ENCODE peak calls at places on chromosomes 2 and 18, in six cellular contexts. One of them, this sample, is unnamed.

GRCh38 chr2:128286011-128286721 is 32.5 kb downstream of the HS6ST1 start:
- DNase-seq in GM12878: no peak
- DNase-seq in WTC11: no peak
- DNase-seq in K562: no peak
- DNase-seq in H1: no peak
- DNase-seq in HCT116: no peak
- DNase-seq in this sample: no peak

GRCh38 chr2:157052685-157053224 is 204.8 kb upstream of the GALNT5 start:
- DNase-seq in HCT116: peak
- DNase-seq in H1: no peak
- DNase-seq in K562: no peak
- DNase-seq in WTC11: no peak
- DNase-seq in GM12878: no peak
- DNase-seq in this sample: peak

GRCh38 chr2:136985044-136985443 is 219.7 kb downstream of the THSD7B start:
- DNase-seq in H1: no peak
- DNase-seq in HCT116: no peak
- DNase-seq in K562: no peak
- DNase-seq in GM12878: no peak
- DNase-seq in WTC11: no peak
- DNase-seq in this sample: no peak

GRCh38 chr2:177342736-177343135 is 49.8 kb upstream of the AGPS start:
- DNase-seq in K562: no peak
- DNase-seq in WTC11: no peak
- DNase-seq in GM12878: no peak
- DNase-seq in HCT116: no peak
- DNase-seq in H1: no peak
- DNase-seq in this sample: no peak

GRCh38 chr2:158457826-158458616 is 1.3 kb downstream of the PKP4 start:
- DNase-seq in H1: no peak
- DNase-seq in HCT116: no peak
- DNase-seq in WTC11: peak
- DNase-seq in GM12878: no peak
- DNase-seq in K562: peak
- DNase-seq in this sample: peak

GRCh38 chr2:26049641-26050040 is 15.8 kb downstream of the RAB10 start:
- DNase-seq in WTC11: no peak
- DNase-seq in HCT116: no peak
- DNase-seq in GM12878: no peak
- DNase-seq in H1: no peak
- DNase-seq in K562: no peak
- DNase-seq in this sample: no peak

GRCh38 chr2:110770308-110770695 is 37.9 kb downstream of the ACOXL start:
- DNase-seq in H1: no peak
- DNase-seq in HCT116: no peak
- DNase-seq in WTC11: no peak
- DNase-seq in GM12878: no peak
- DNase-seq in K562: no peak
- DNase-seq in this sample: no peak

GRCh38 chr2:107790837-107791236 is 35.9 kb upstream of the RGPD4 start:
- DNase-seq in HCT116: no peak
- DNase-seq in GM12878: no peak
- DNase-seq in K562: no peak
- DNase-seq in H1: no peak
- DNase-seq in WTC11: no peak
- DNase-seq in this sample: no peak

GRCh38 chr2:241274127-241274526 is 41.3 kb downstream of the HDLBP start:
- DNase-seq in GM12878: no peak
- DNase-seq in WTC11: no peak
- DNase-seq in K562: no peak
- DNase-seq in H1: no peak
- DNase-seq in HCT116: no peak
- DNase-seq in this sample: no peak

GRCh38 chr2:143229952-143230351 is 100.7 kb downstream of the ARHGAP15 start:
- DNase-seq in H1: no peak
- DNase-seq in HCT116: no peak
- DNase-seq in WTC11: peak
- DNase-seq in GM12878: no peak
- DNase-seq in K562: no peak
- DNase-seq in this sample: no peak

GRCh38 chr2:63432373-63432772 is 155.9 kb downstream of the WDPCP start:
- DNase-seq in HCT116: no peak
- DNase-seq in H1: no peak
- DNase-seq in GM12878: no peak
- DNase-seq in WTC11: no peak
- DNase-seq in K562: no peak
- DNase-seq in this sample: no peak

GRCh38 chr2:128789776-128790455 is 471.2 kb upstream of the HS6ST1 start:
- DNase-seq in H1: peak
- DNase-seq in GM12878: no peak
- DNase-seq in WTC11: no peak
- DNase-seq in HCT116: no peak
- DNase-seq in K562: no peak
- DNase-seq in this sample: no peak

GRCh38 chr2:145599761-145600160 is 1079.8 kb upstream of the ZEB2 start:
- DNase-seq in HCT116: no peak
- DNase-seq in H1: no peak
- DNase-seq in K562: no peak
- DNase-seq in GM12878: no peak
- DNase-seq in WTC11: no peak
- DNase-seq in this sample: no peak
- TF ChIP-seq ATF3 in HCT116: no peak
- TF ChIP-seq ATF3 in H1: no peak
- TF ChIP-seq ATF3 in K562: no peak
- TF ChIP-seq ATF3 in GM12878: no peak
- TF ChIP-seq ATF3 in WTC11: no peak
- TF ChIP-seq ATF3 in this sample: no peak

DNA sequence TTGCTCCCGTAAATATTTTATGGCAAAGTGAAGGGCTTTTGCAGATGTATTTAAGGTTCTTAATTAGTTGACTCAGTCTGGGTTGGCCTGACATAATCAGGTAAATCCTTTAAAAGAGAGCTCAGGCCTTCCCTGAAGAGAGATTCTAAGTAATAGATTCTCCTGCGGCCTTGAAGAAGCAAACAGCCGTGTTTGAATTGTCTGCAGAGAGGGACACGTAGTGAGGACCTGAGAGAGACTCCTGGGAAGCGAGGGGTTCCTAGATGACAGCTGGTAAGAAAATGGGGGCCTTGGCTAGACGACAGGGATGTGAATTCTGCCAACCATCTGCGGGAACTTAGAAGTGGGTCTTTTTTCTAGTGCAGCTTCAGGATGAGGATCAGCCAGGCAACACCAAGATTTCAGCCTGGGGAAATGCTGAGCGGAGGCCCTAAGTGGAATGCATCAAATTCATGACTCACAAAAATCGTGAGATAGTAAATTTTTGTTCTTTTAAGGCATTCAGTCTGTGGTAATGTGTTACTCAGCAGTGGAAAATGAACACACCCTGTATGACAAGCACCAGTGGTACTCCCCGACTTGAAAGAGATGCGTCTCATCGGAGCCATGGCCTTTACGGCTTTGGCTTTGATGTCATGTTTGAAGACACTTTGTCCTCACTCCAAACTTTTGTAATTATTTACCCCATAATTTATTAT is 62.1 kb upstream of the SMIM21 start:
- DNase-seq in HCT116: peak
- DNase-seq in H1: no peak
- DNase-seq in GM12878: no peak
- DNase-seq in K562: no peak
- DNase-seq in WTC11: no peak
- DNase-seq in this sample: peak
- TF ChIP-seq ATF3 in HCT116: no peak
- TF ChIP-seq ATF3 in H1: no peak
- TF ChIP-seq ATF3 in GM12878: no peak
- TF ChIP-seq ATF3 in K562: no peak
- TF ChIP-seq ATF3 in WTC11: no peak
- TF ChIP-seq ATF3 in this sample: no peak

GRCh38 chr2:226694142-226694541 is 105.5 kb downstream of the IRS1 start:
- DNase-seq in H1: no peak
- DNase-seq in HCT116: no peak
- DNase-seq in GM12878: no peak
- DNase-seq in WTC11: no peak
- DNase-seq in K562: no peak
- DNase-seq in this sample: no peak
- TF ChIP-seq ATF3 in H1: no peak
- TF ChIP-seq ATF3 in HCT116: no peak
- TF ChIP-seq ATF3 in GM12878: no peak
- TF ChIP-seq ATF3 in WTC11: no peak
- TF ChIP-seq ATF3 in K562: no peak
- TF ChIP-seq ATF3 in this sample: no peak

DNA sequence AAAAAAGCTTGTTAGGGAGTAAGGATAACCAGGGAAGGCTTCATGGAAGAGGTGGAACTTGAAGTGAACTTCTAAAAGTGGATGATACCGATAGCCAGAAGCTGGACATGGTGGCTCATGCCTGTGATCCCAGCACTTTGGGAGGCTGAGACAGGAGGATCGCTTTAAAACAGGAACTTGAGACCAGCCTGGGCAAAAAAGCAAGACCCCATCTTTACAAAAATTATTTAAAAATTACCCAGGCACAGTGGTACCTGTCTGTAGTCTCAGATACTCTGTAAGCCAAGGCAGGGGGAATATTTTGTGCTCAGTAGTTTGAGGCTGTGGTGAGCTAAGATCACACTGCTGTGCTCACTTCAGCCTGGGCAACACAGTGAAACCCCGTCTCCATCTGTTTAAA is 10.2 kb downstream of the PAPOLG start:
- DNase-seq in WTC11: no peak
- DNase-seq in H1: no peak
- DNase-seq in K562: no peak
- DNase-seq in GM12878: no peak
- DNase-seq in HCT116: no peak
- DNase-seq in this sample: no peak
- TF ChIP-seq ATF3 in WTC11: no peak
- TF ChIP-seq ATF3 in H1: no peak
- TF ChIP-seq ATF3 in K562: no peak
- TF ChIP-seq ATF3 in GM12878: no peak
- TF ChIP-seq ATF3 in HCT116: no peak
- TF ChIP-seq ATF3 in this sample: no peak

GRCh38 chr2:72917138-72917874 is at the start of gene EMX1:
- DNase-seq in H1: peak
- DNase-seq in GM12878: no peak
- DNase-seq in HCT116: peak
- DNase-seq in K562: peak
- DNase-seq in WTC11: peak
- DNase-seq in this sample: peak

GRCh38 chr2:72919414-72920316 is 2.3 kb downstream of the EMX1 start:
- DNase-seq in H1: peak
- DNase-seq in GM12878: no peak
- DNase-seq in HCT116: no peak
- DNase-seq in K562: no peak
- DNase-seq in WTC11: peak
- DNase-seq in this sample: no peak

GRCh38 chr2:72916743-72917137 is 579 bp upstream of the EMX1 start:
- DNase-seq in HCT116: no peak
- DNase-seq in WTC11: peak
- DNase-seq in H1: peak
- DNase-seq in K562: no peak
- DNase-seq in GM12878: no peak
- DNase-seq in this sample: no peak

GRCh38 chr2:72915907-72916742 is 1.2 kb upstream of the EMX1 start:
- DNase-seq in HCT116: no peak
- DNase-seq in H1: peak
- DNase-seq in GM12878: no peak
- DNase-seq in WTC11: peak
- DNase-seq in K562: peak
- DNase-seq in this sample: peak

DNA sequence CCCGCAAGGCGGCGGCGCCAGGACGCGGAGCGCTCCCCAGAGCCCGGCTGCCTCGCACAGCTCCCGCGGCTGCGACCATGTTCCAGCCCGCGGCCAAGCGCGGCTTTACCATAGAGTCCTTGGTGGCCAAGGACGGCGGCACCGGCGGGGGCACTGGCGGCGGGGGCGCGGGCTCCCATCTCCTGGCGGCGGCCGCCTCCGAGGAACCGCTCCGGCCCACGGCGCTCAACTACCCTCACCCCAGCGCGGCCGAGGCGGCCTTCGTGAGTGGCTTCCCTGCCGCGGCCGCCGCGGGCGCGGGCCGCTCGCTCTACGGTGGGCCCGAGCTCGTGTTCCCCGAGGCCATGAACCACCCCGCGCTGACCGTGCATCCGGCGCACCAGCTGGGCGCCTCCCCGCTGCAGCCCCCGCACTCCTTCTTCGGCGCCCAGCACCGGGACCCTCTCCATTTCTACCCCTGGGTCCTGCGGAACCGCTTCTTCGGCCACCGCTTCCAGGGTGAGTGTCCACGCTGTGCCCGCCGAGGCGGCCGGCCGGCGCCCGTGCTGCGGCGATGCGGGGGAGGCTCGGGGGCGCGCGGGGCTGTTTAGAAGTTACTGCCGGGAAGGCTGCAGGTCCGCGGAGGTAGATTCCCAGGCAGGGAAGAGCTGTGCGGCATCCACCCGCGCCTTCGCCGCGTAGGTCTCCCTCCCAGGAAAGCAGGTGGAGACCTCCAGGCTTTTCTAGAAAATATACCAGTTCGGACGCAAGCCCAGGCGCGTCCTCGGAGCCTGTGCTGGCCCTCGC is 749 bp downstream of the EMX1 start:
- DNase-seq in WTC11: peak
- DNase-seq in HCT116: no peak
- DNase-seq in GM12878: no peak
- DNase-seq in H1: peak
- DNase-seq in K562: no peak
- DNase-seq in this sample: no peak
- TF ChIP-seq ATF3 in WTC11: no peak
- TF ChIP-seq ATF3 in HCT116: no peak
- TF ChIP-seq ATF3 in GM12878: no peak
- TF ChIP-seq ATF3 in H1: no peak
- TF ChIP-seq ATF3 in K562: no peak
- TF ChIP-seq ATF3 in this sample: no peak

DNA sequence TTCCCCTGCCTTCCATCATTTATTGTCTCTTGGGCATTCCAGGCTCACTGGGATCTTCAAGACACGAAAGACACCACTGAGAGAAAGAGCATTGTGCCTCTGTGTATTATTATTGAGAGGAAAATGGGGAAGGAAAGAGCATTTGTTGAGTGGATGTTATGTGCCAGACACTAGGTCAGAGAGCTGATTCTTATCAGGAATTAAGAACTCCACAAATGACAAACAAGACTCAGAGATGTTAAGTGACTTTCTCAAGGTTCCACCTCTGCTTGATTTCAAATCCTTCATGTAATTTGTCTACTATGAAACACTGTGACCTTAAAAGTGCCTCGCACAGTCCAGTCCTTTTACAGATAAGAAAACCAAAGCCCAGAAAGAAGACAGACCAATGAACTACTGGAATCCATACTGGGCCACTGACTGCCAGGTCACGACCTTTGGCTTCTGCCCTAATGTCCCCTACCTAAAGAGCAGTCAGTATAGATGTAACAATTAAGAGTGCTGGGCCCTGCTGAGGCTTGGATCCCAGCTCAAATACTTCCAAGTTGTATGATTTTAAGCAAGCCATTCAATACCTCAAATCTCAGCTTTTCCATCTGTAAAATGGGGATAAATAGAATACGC is 11.1 kb downstream of the KLF7 start:
- DNase-seq in WTC11: no peak
- DNase-seq in HCT116: no peak
- DNase-seq in K562: no peak
- DNase-seq in H1: no peak
- DNase-seq in GM12878: no peak
- DNase-seq in this sample: no peak
- TF ChIP-seq ATF3 in WTC11: no peak
- TF ChIP-seq ATF3 in HCT116: no peak
- TF ChIP-seq ATF3 in K562: no peak
- TF ChIP-seq ATF3 in H1: no peak
- TF ChIP-seq ATF3 in GM12878: no peak
- TF ChIP-seq ATF3 in this sample: no peak